ENCODE peak calls at places on chromosomes 16 and 17, in ten cellular contexts. L is mammary epithelial cell, H is testis, U is dorsolateral prefrontal cortex, G is HCT116, Q is endothelial cell of umbilical vein, O is cardiac fibroblast, N is left ventricle myocardium inferior, M is endodermal cell, Z is iPS DF 6.9. E is an unnamed sample.

GRCh38 chr17:45261577-45262515 is at the start of gene SPATA32:
- DNase-seq in M (peak; percentile 89), G (no peak), O (no peak), L (no peak), H (peak; percentile 75), N (peak; percentile 68), U (peak; percentile 61), Z (no peak), Q (peak; percentile 43), E (peak; percentile 17)

GRCh38 chr17:50316016-50316587 is 29.8 kb upstream of the XYLT2 start:
- DNase-seq in N (no peak), Q (no peak), L (peak; percentile 72), G (no peak), Z (no peak), O (no peak), H (no peak), U (no peak), M (peak; percentile 9), E (no peak)

GRCh38 chr17:77611791-77612466 is 346.6 kb upstream of the TNRC6C start:
- DNase-seq in N (no peak), Q (no peak), O (no peak), U (no peak), L (no peak), Z (no peak), H (no peak), M (no peak), G (no peak), E (no peak)

GRCh38 chr16:79278506-79278905 is 322.0 kb downstream of the MAF start:
- DNase-seq in U (no peak), L (no peak), Q (no peak), H (no peak), M (no peak), G (no peak), N (no peak), O (no peak), Z (no peak), E (no peak)

GRCh38 chr16:85029413-85029794 is 1.8 kb downstream of the KIAA0513 start:
- DNase-seq in Z (no peak), N (no peak), Q (no peak), H (peak; percentile 27), M (peak; percentile 61), O (peak; percentile 73), L (peak; percentile 87), U (no peak), G (no peak), E (peak; percentile 29)

GRCh38 chr17:72465191-72466024 is 344.6 kb downstream of the SOX9 start:
- DNase-seq in Q (no peak), O (peak; percentile 90), L (peak; percentile 99), H (peak; percentile 35), G (peak; percentile 92), Z (no peak), U (no peak), M (peak; percentile 83), N (no peak), E (peak; percentile 69)

GRCh38 chr16:138049-138417 is 440 bp downstream of the NPRL3 start:
- DNase-seq in H (peak; percentile 25), G (no peak), Z (no peak), N (no peak), O (no peak), Q (peak; percentile 18), M (peak; percentile 72), U (no peak), L (no peak), E (peak; percentile 8)

GRCh38 chr16:89140401-89140800 is 31.1 kb upstream of the CDH15 start:
- DNase-seq in L (no peak), M (no peak), G (no peak), Q (no peak), O (no peak), Z (no peak), N (no peak), H (no peak), U (no peak), E (no peak)

DNA sequence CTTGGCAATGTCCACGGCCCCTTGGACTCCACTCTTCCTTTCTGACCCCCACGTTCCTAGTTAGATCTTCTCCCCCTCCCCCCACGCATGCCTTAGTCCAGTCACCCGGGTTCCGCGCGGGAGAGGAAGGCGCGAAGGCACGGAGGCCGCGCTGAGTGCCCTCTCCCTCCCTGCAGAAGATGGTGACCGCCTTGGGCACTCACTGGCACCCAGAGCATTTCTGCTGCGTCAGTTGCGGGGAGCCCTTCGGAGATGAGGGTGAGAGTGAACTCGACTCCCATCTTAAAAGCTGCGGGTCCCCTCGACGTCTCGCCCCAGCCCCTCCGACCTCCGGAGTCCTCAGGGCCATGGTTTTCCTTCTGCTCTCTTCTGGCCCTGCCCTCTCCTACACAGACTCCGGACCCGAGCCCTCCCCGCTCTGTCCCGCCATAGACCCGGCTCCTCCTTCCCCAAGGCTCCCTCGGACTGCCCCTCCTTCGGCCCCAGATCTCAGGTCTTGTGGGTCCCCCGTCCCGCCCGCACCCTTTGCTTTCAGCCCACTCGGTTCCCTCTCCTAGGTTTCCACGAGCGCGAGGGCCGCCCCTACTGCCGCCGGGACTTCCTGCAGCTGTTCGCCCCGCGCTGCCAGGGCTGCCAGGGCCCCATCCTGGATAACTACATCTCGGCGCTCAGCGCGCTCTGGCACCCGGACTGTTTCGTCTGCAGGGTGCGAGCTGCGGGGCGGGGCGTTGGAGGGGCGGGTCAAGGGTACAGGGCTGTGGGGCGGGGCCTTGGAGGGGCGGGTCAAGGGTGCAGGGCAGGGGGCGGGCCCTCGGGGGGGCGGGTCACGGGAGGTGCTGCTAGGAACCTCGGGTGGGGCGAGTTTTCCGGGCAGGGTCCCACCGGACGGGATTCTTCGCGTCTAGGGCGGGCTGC is 4.6 kb downstream of the TGFB1I1 start:
- DNase-seq in O (no peak), Z (no peak), M (peak; percentile 95), Q (no peak), N (peak; percentile 72), H (peak; percentile 82), L (no peak), U (peak; percentile 33), G (no peak), E (no peak)
- H3K4me3 ChIP-seq in O (no peak overlapping the region), Z (peak overlapping the region; percentile 53), M (no peak overlapping the region), Q (no peak overlapping the region), N (peak overlapping the region; percentile 33), H (peak overlapping the region; percentile 32), L (no peak overlapping the region), U (peak overlapping the region; percentile 29), G (peak overlapping the region; percentile 45), E (no peak overlapping the region)

DNA sequence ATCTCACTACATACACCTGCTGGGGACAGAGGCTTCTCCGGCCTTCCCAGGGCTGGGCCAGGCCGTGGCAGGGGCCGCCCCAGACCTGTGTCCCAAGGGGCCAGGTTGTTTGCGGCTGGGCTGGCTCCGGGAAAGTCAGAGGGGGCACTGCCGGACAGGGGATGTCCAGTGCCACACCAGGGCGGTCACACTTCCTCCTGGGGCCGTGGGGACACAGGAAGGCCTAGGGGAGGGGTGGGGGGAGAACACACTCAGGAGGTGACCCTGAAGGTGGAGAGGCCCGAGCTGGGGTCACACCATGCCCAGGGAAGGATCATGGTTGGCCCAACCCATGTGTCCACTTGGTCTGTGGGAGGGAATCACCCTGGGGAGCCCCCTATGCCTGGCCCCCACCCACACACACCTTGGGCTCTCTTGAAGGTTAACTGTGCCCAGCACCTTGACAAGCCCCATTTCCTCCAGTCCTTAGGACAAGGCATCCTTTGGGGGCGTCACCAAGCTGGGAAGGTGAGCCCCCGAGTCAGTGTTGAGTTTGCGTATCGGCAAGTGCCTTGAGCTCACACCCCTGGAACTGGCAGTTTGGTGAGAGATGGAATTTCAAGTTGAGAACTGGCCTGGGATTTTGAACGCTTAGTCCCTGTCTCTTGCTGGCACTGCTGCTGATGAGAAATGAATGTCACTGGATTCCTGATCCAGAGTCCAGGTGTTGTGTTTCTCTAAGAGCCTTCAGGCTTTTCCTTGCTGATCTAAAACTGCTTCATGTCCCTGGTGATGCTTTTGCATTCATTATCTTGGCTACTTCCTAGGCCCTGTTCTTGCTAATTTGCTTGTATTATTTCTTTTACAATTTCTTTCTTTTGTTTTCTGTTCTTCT is 7.7 kb upstream of the ACTG1 start:
- DNase-seq in M (no peak), G (no peak), L (no peak), H (no peak), Q (no peak), N (no peak), Z (no peak), O (no peak), U (no peak), E (no peak)
- H3K4me3 ChIP-seq in M (peak overlapping the region; percentile 71), G (peak overlapping the region; percentile 56), L (peak overlapping the region; percentile 48), H (no peak overlapping the region), Q (no peak overlapping the region), N (peak overlapping the region; percentile 93), Z (peak overlapping the region; percentile 33), O (no peak overlapping the region), U (no peak overlapping the region), E (no peak overlapping the region)

DNA sequence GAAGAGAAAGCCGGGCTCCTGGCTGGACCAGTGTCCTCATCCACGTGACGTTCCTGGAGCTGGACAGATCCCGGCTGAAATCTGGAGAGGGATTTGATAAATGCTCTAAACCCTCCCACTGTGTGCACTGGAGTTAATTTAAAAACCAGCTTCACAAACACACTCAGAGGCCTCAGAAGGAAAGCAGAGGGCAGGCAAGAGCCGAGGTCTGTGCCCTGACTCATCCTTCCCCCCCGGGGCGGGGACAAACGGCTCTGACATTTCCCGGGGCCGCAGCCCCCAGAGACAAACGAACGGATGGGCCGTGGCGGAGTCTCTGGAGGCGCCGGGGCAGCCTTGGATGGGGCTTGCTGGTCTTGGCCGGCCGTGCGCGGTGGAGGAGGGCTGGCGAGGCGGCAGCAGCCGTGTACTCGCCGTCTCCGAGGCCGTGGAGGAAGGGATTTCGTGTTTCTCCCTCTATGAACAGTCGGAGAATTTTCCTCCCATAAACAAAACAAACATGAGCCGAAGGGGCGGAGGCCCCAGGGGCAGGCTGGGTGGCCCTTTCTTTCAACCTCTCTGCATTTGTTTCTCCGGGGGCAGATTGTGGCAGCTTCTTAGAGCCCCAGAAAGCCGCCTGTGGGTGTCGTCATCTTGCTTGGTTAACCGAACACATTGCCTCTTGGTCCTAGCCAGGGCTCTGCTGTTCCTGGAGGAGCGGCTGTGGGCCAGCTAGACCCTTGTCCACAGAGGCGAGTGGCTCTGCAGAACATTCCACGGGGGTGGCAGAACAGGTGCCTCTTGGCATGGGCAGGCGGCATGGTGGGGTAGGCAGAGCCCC is 94.3 kb downstream of the NTN1 start:
- DNase-seq in U (no peak), L (no peak), M (peak; percentile 97), H (peak; percentile 22), G (no peak), N (peak; percentile 66), Q (peak; percentile 4), Z (peak; percentile 48), O (peak; percentile 54), E (peak; percentile 63)
- H3K4me3 ChIP-seq in U (peak overlapping the region; percentile 39), L (peak overlapping the region; percentile 40), M (no peak overlapping the region), H (no peak overlapping the region), G (no peak overlapping the region), N (peak overlapping the region; percentile 59), Q (no peak overlapping the region), Z (no peak overlapping the region), O (peak overlapping the region; percentile 26), E (peak overlapping the region; percentile 51)

GRCh38 chr17:7382901-7383300 is 2.0 kb downstream of the TNK1 start:
- DNase-seq in N (no peak), Z (no peak), G (no peak), L (no peak), Q (no peak), H (no peak), O (no peak), U (no peak), M (peak; percentile 53), E (no peak)

GRCh38 chr17:7380855-7381683 is at the start of gene TNK1:
- DNase-seq in Q (no peak), G (no peak), M (peak; percentile 87), Z (no peak), U (no peak), H (peak; percentile 59), N (peak; percentile 48), O (no peak), L (peak; percentile 66), E (no peak)

GRCh38 chr17:7383742-7384488 is 3.0 kb downstream of the TNK1 start:
- DNase-seq in M (peak; percentile 96), H (peak; percentile 43), O (no peak), L (no peak), G (no peak), Q (peak; percentile 39), Z (no peak), U (no peak), N (peak; percentile 32), E (no peak)

GRCh38 chr17:7384489-7385081 is 3.7 kb downstream of the TNK1 start:
- DNase-seq in Z (no peak), O (no peak), N (no peak), G (no peak), L (no peak), H (no peak), Q (no peak), M (peak; percentile 62), U (no peak), E (no peak)

GRCh38 chr17:7383371-7383741 is 2.5 kb downstream of the TNK1 start:
- DNase-seq in G (no peak), Z (no peak), H (no peak), Q (no peak), M (peak; percentile 49), N (no peak), U (no peak), O (no peak), L (no peak), E (no peak)
- H3K4me3 ChIP-seq in G (no peak overlapping the region), Z (peak overlapping the region; percentile 31), H (no peak overlapping the region), Q (no peak overlapping the region), M (no peak overlapping the region), N (peak overlapping the region; percentile 64), U (peak overlapping the region; percentile 59), O (no peak overlapping the region), L (no peak overlapping the region), E (no peak overlapping the region)

E was measured in AG10803.